ENCODE peak calls at places on chromosomes 4 and X, in four cellular contexts. B is transverse colon; D is CD4-positive, alpha-beta T cell; Q is GM23248. H is an unnamed sample. For H3K9me3, the result is how much of the 10 kb centered on the place peaks cover.

GRCh38 chr4:3834186-3834920 is 68.2 kb downstream of the ADRA2C start:
- DNase-seq in B (no peak), D (no peak), Q (no peak), H (peak)

GRCh38 chr4:577499-578450 is 1.7 kb upstream of the TMEM271 start:
- DNase-seq in B (no peak), D (no peak), Q (peak), H (peak)

GRCh38 chrX:66002832-66003680 is 36.8 kb downstream of the VSIG4 start:
- DNase-seq in B (no peak), D (no peak), Q (no peak), H (no peak)

GRCh38 chr4:16770887-16771286 is 127.6 kb downstream of the LDB2 start:
- DNase-seq in B (no peak), D (no peak), Q (no peak), H (no peak)

GRCh38 chr4:38164346-38164745 is 204.1 kb downstream of the PTTG2 start:
- DNase-seq in B (no peak), D (no peak), Q (peak), H (no peak)

GRCh38 chrX:134162032-134162431 is 75.0 kb upstream of the CCDC160 start:
- DNase-seq in B (no peak), D (no peak), Q (no peak), H (no peak)

GRCh38 chr4:85368240-85368639 is 106.7 kb upstream of the ARHGAP24 start:
- DNase-seq in B (no peak), D (no peak), Q (no peak), H (no peak)

GRCh38 chr4:103076777-103077347 is 301 bp upstream of the SLC9B2 start:
- DNase-seq in B (no peak), D (no peak), Q (no peak), H (no peak)

GRCh38 chrX:128020701-128021100 is 31.5 kb downstream of the ACTRT1 start:
- DNase-seq in B (no peak), D (no peak), Q (no peak), H (no peak)

GRCh38 chr4:153061971-153062370 is 125.8 kb downstream of the FHDC1 start:
- DNase-seq in B (no peak), D (no peak), Q (no peak), H (no peak)

GRCh38 chr4:127967141-127967775 is 2.1 kb downstream of the ABHD18 start:
- DNase-seq in B (no peak), D (no peak), Q (no peak), H (no peak)

GRCh38 chr4:56686537-56687231 is 5.6 kb upstream of the HOPX start:
- DNase-seq in B (no peak), D (no peak), Q (no peak), H (no peak)

GRCh38 chr4:8228319-8229250 is 29.5 kb downstream of the SH3TC1 start:
- DNase-seq in B (peak), D (peak), Q (peak), H (peak)

GRCh38 chrX:1424452-1424851 is 28.3 kb downstream of the ASMTL start:
- DNase-seq in B (no peak), D (no peak), Q (no peak), H (no peak)

GRCh38 chrX:12434493-12434892 is 296.2 kb downstream of the FRMPD4 start:
- DNase-seq in B (no peak), D (no peak), Q (no peak), H (no peak)

GRCh38 chrX:109472939-109473713 is 8.8 kb downstream of the GUCY2F start:
- DNase-seq in B (no peak), D (no peak), Q (peak), H (no peak)

GRCh38 chrX:54495814-54496516 is at the start of gene FGD1:
- DNase-seq in B (peak), D (peak), Q (peak), H (peak)

GRCh38 chr4:173405840-173406606 is 7.1 kb upstream of the SCRG1 start:
- DNase-seq in B (no peak), D (no peak), Q (no peak), H (no peak)

GRCh38 chr4:185559913-185560281 is 24.6 kb upstream of the PDLIM3 start:
- DNase-seq in B (no peak), D (no peak), Q (peak), H (no peak)

GRCh38 chrX:40576291-40576690 is 4.5 kb upstream of the ATP6AP2 start:
- DNase-seq in B (no peak), D (no peak), Q (no peak), H (no peak)

GRCh38 chr4:168528131-168528949 is 31.5 kb downstream of the PALLD start:
- DNase-seq in B (no peak), D (no peak), Q (peak), H (no peak)

GRCh38 chrX:1558761-1559468 is 21.9 kb upstream of the P2RY8 start:
- DNase-seq in B (no peak), D (no peak), Q (no peak), H (no peak)

GRCh38 chr4:46425775-46426400 is 36.0 kb upstream of the GABRA2 start:
- DNase-seq in B (no peak), D (no peak), Q (no peak), H (no peak)

GRCh38 chr4:124484940-124485339 is 227.6 kb downstream of the ANKRD50 start:
- DNase-seq in B (no peak), D (no peak), Q (no peak), H (no peak)

GRCh38 chr4:142645478-142646108 is 200.5 kb downstream of the INPP4B start:
- DNase-seq in B (no peak), D (no peak), Q (no peak), H (no peak)

GRCh38 chrX:41085105-41085882 is at the start of gene USP9X:
- DNase-seq in B (peak), D (peak), Q (peak), H (peak)

DNA sequence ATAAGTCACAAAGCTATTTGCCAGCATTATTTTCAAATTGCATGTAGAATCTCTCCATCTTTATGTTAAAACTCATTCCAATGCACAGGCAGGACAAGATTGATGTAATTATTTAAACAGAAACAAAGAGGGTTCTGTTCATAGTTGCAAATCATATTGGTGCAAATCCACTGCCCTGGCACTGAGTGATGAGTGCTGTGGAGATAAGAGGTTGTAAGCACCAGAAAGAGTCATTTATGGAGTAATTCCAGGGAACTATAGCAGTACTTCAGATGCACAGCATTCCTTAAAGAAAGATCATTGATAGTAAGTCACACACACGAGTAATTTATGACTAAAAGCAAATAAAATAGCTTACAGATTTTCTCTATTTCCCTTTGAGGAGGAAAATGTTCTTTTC is 337.7 kb upstream of the CTSO start:
- DNase-seq in B (no peak), D (no peak), Q (peak), H (no peak)
- H3K27ac ChIP-seq in B (no peak), D (no peak), Q (no peak), H (no peak)

DNA sequence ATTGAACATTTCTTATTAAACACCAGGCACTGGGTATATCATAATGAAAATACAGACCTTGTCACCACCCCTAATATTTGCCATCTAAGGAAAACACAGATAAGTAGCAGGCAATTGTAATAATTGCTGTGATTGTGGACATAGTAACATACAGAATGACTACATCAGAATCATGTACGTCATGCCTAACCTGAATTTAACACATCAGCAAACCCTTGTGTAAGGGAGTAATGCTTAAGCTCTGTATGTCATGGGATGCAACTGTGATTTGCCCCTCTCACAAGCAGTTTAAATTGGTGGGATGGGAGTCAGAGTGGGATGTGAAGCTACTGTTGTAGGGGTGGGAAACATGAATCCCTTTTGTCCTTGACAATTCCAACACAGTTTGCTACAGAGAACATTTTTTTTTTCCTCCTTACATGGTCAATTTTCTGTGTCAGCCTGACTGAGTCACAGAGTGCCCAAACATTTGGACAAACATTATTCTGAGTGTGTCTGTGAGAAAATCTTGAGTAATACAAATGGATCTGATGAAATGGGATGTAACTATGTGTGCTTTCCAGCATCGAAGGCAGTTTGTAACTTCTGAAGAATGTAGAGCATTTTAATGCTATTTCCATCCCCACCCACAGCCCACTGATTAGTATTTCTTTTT is 392.8 kb downstream of the GPM6A start:
- DNase-seq in B (no peak), D (no peak), Q (peak), H (no peak)
- H3K9me3 ChIP-seq in B (under half), D (under half), Q (under half), H (under half)

GRCh38 chrX:43702079-43702524 is 46.0 kb downstream of the MAOA start:
- DNase-seq in B (no peak), D (no peak), Q (no peak), H (no peak)
- H3K27ac ChIP-seq in B (peak), D (no peak), Q (no peak), H (peak)

GRCh38 chrX:151796576-151796975 is 62.0 kb downstream of the CNGA2 start:
- DNase-seq in B (no peak), D (no peak), Q (no peak), H (no peak)

GRCh38 chrX:151806967-151807540 is 72.5 kb downstream of the CNGA2 start:
- DNase-seq in B (no peak), D (no peak), Q (no peak), H (no peak)

GRCh38 chrX:151801980-151802379 is 67.4 kb downstream of the CNGA2 start:
- DNase-seq in B (no peak), D (no peak), Q (peak), H (no peak)
- H3K9me3 ChIP-seq in B (under half), D (under half), Q (under half), H (under half)

GRCh38 chrX:147377728-147378127 is 534.0 kb upstream of the FMR1 start:
- DNase-seq in B (no peak), D (no peak), Q (no peak), H (no peak)
- H3K27ac ChIP-seq in B (no peak), D (no peak), Q (no peak), H (no peak)

GRCh38 chr4:114535725-114536124 is 62.9 kb upstream of the UGT8 start:
- DNase-seq in B (no peak), D (no peak), Q (no peak), H (no peak)
- H3K9me3 ChIP-seq in B (under half), D (under half), Q (under half), H (under half)

DNA sequence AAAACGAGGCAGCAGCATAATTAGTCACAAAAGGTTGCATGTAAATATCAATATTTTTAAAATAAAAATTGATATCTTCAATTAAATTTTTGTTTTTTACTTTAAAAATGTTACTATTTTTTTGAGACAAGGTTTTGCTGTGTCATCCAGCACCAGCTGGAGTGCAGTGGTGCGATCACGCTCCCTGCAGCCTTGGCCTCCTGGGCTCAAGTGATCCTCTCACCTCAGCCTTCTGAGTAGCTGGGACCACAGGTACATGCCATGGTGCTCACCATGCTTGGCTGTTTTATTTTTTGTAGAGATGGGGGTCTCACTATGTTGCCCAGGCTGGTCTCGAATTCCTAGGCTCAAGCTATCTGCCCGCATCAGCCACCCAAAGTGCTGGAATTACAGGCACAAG is 96.8 kb upstream of the FRAS1 start:
- DNase-seq in B (no peak), D (no peak), Q (no peak), H (peak)
- H3K27ac ChIP-seq in B (no peak), D (no peak), Q (no peak), H (no peak)

GRCh38 chr4:148081267-148081666 is 349.4 kb downstream of the ARHGAP10 start:
- DNase-seq in B (no peak), D (no peak), Q (no peak), H (no peak)
- H3K9me3 ChIP-seq in B (under half), D (under half), Q (under half), H (under half)

GRCh38 chr4:23036503-23036902 is 343.8 kb downstream of the GBA3 start:
- DNase-seq in B (no peak), D (no peak), Q (peak), H (no peak)
- H3K27ac ChIP-seq in B (no peak), D (no peak), Q (no peak), H (no peak)

GRCh38 chrX:153573999-153574398 is 24.9 kb downstream of the CCNQ start:
- DNase-seq in B (no peak), D (no peak), Q (peak), H (no peak)
- H3K9me3 ChIP-seq in B (under half), D (under half), Q (under half), H (under half)

H was measured in upper lobe of left lung.